ENCODE peak calls at places on chromosomes 13 and 19, in four cellular contexts. One of them, this sample, is unnamed.

GRCh38 chr13:59201836-59202235 is 961.9 kb downstream of the DIAPH3 start:
- DNase-seq in endothelial cell: no peak
- DNase-seq in fibroblast of mammary gland: no peak
- DNase-seq in NCI-H2081: no peak
- DNase-seq in this sample: no peak

GRCh38 chr19:7928741-7929701 is 3.1 kb upstream of the CTXN1 start:
- DNase-seq in endothelial cell: peak
- DNase-seq in fibroblast of mammary gland: peak
- DNase-seq in NCI-H2081: no peak
- DNase-seq in this sample: peak

GRCh38 chr19:30719189-30719990 is 347.2 kb downstream of the ZNF536 start:
- DNase-seq in endothelial cell: peak
- DNase-seq in fibroblast of mammary gland: peak
- DNase-seq in NCI-H2081: no peak
- DNase-seq in this sample: no peak

GRCh38 chr19:535017-535835 is 3.7 kb downstream of the CDC34 start:
- DNase-seq in endothelial cell: no peak
- DNase-seq in fibroblast of mammary gland: peak
- DNase-seq in NCI-H2081: no peak
- DNase-seq in this sample: no peak

GRCh38 chr19:38736413-38737280 is 7.6 kb downstream of the CAPN12 start:
- DNase-seq in endothelial cell: no peak
- DNase-seq in fibroblast of mammary gland: peak
- DNase-seq in NCI-H2081: peak
- DNase-seq in this sample: no peak

GRCh38 chr13:113777311-113778260 is 18.6 kb downstream of the TMEM255B start:
- DNase-seq in endothelial cell: peak
- DNase-seq in fibroblast of mammary gland: peak
- DNase-seq in NCI-H2081: no peak
- DNase-seq in this sample: no peak

GRCh38 chr19:10639836-10640235 is 14.3 kb upstream of the ILF3 start:
- DNase-seq in endothelial cell: no peak
- DNase-seq in fibroblast of mammary gland: no peak
- DNase-seq in NCI-H2081: no peak
- DNase-seq in this sample: no peak

GRCh38 chr13:98509271-98510155 is 67.4 kb downstream of the STK24 start:
- DNase-seq in endothelial cell: no peak
- DNase-seq in fibroblast of mammary gland: peak
- DNase-seq in NCI-H2081: no peak
- DNase-seq in this sample: peak

GRCh38 chr19:35444735-35445134 is 3.3 kb upstream of the FFAR2 start:
- DNase-seq in endothelial cell: no peak
- DNase-seq in fibroblast of mammary gland: no peak
- DNase-seq in NCI-H2081: no peak
- DNase-seq in this sample: no peak

GRCh38 chr19:38549061-38549460 is 68.7 kb downstream of the MAP4K1 start:
- DNase-seq in endothelial cell: no peak
- DNase-seq in fibroblast of mammary gland: no peak
- DNase-seq in NCI-H2081: no peak
- DNase-seq in this sample: no peak

GRCh38 chr13:100138859-100139491 is 50.1 kb downstream of the PCCA start:
- DNase-seq in endothelial cell: no peak
- DNase-seq in fibroblast of mammary gland: no peak
- DNase-seq in NCI-H2081: no peak
- DNase-seq in this sample: no peak

GRCh38 chr19:18204394-18205179 is 745 bp upstream of the RAB3A start:
- DNase-seq in endothelial cell: peak
- DNase-seq in fibroblast of mammary gland: peak
- DNase-seq in NCI-H2081: peak
- DNase-seq in this sample: no peak

GRCh38 chr19:45345506-45345860 is 4.9 kb downstream of the KLC3 start:
- DNase-seq in endothelial cell: no peak
- DNase-seq in fibroblast of mammary gland: no peak
- DNase-seq in NCI-H2081: no peak
- DNase-seq in this sample: no peak

GRCh38 chr13:67343777-67344176 is 113.6 kb upstream of the PCDH9 start:
- DNase-seq in endothelial cell: no peak
- DNase-seq in fibroblast of mammary gland: no peak
- DNase-seq in NCI-H2081: peak
- DNase-seq in this sample: no peak

This sample was measured in fibroblast of the conjunctiva.